ENCODE peak calls at places on chromosome X, in nine cellular contexts. One of them, this sample, is unnamed.

GRCh38 chrX:38347136-38347535 is 5.3 kb upstream of the OTC start:
- DNase-seq in stimulated activated CD8-positive, alpha-beta memory T cell treated with anti-CD3 and anti-CD28 coated beads, Interleukin-15, amount 100 ng/mL, for 4 hours: no peak
- DNase-seq in HEK293T: no peak
- DNase-seq in activated CD4-positive, CD25-positive, alpha-beta regulatory T cell: no peak
- DNase-seq in epithelial cell of prostate: peak; percentile 29
- DNase-seq in amniotic stem cell: no peak
- DNase-seq in neuronal stem cell: no peak
- DNase-seq in sigmoid colon: no peak
- DNase-seq in T1000: no peak
- DNase-seq in this sample: no peak

GRCh38 chrX:41313419-41313818 is 20.5 kb upstream of the DDX3X start:
- DNase-seq in stimulated activated CD8-positive, alpha-beta memory T cell treated with anti-CD3 and anti-CD28 coated beads, Interleukin-15, amount 100 ng/mL, for 4 hours: no peak
- DNase-seq in HEK293T: no peak
- DNase-seq in activated CD4-positive, CD25-positive, alpha-beta regulatory T cell: no peak
- DNase-seq in epithelial cell of prostate: no peak
- DNase-seq in amniotic stem cell: peak; percentile 43
- DNase-seq in neuronal stem cell: no peak
- DNase-seq in sigmoid colon: no peak
- DNase-seq in T1000: no peak
- DNase-seq in this sample: no peak

GRCh38 chrX:134338527-134338926 is 101.5 kb downstream of the CCDC160 start:
- DNase-seq in stimulated activated CD8-positive, alpha-beta memory T cell treated with anti-CD3 and anti-CD28 coated beads, Interleukin-15, amount 100 ng/mL, for 4 hours: peak; percentile 1
- DNase-seq in HEK293T: no peak
- DNase-seq in activated CD4-positive, CD25-positive, alpha-beta regulatory T cell: no peak
- DNase-seq in epithelial cell of prostate: no peak
- DNase-seq in amniotic stem cell: no peak
- DNase-seq in neuronal stem cell: no peak
- DNase-seq in sigmoid colon: no peak
- DNase-seq in T1000: no peak
- DNase-seq in this sample: no peak

GRCh38 chrX:134734343-134735001 is 76.2 kb upstream of the PLAC1 start:
- DNase-seq in stimulated activated CD8-positive, alpha-beta memory T cell treated with anti-CD3 and anti-CD28 coated beads, Interleukin-15, amount 100 ng/mL, for 4 hours: no peak
- DNase-seq in HEK293T: no peak
- DNase-seq in activated CD4-positive, CD25-positive, alpha-beta regulatory T cell: no peak
- DNase-seq in epithelial cell of prostate: no peak
- DNase-seq in amniotic stem cell: no peak
- DNase-seq in neuronal stem cell: no peak
- DNase-seq in sigmoid colon: no peak
- DNase-seq in T1000: no peak
- DNase-seq in this sample: no peak

GRCh38 chrX:101025126-101025525 is 26.8 kb downstream of the TRMT2B start:
- DNase-seq in stimulated activated CD8-positive, alpha-beta memory T cell treated with anti-CD3 and anti-CD28 coated beads, Interleukin-15, amount 100 ng/mL, for 4 hours: no peak
- DNase-seq in HEK293T: no peak
- DNase-seq in activated CD4-positive, CD25-positive, alpha-beta regulatory T cell: no peak
- DNase-seq in epithelial cell of prostate: no peak
- DNase-seq in amniotic stem cell: no peak
- DNase-seq in neuronal stem cell: no peak
- DNase-seq in sigmoid colon: no peak
- DNase-seq in T1000: no peak
- DNase-seq in this sample: no peak

GRCh38 chrX:13048265-13048664 is 3.8 kb upstream of the FAM9C start:
- DNase-seq in stimulated activated CD8-positive, alpha-beta memory T cell treated with anti-CD3 and anti-CD28 coated beads, Interleukin-15, amount 100 ng/mL, for 4 hours: no peak
- DNase-seq in HEK293T: no peak
- DNase-seq in activated CD4-positive, CD25-positive, alpha-beta regulatory T cell: no peak
- DNase-seq in epithelial cell of prostate: no peak
- DNase-seq in amniotic stem cell: no peak
- DNase-seq in neuronal stem cell: no peak
- DNase-seq in sigmoid colon: no peak
- DNase-seq in T1000: no peak
- DNase-seq in this sample: no peak

GRCh38 chrX:63350551-63350950 is 581 bp downstream of the SPIN4 start:
- DNase-seq in stimulated activated CD8-positive, alpha-beta memory T cell treated with anti-CD3 and anti-CD28 coated beads, Interleukin-15, amount 100 ng/mL, for 4 hours: no peak
- DNase-seq in HEK293T: peak; percentile 19
- DNase-seq in activated CD4-positive, CD25-positive, alpha-beta regulatory T cell: no peak
- DNase-seq in epithelial cell of prostate: no peak
- DNase-seq in amniotic stem cell: no peak
- DNase-seq in neuronal stem cell: no peak
- DNase-seq in sigmoid colon: no peak
- DNase-seq in T1000: no peak
- DNase-seq in this sample: no peak

GRCh38 chrX:102958794-102959193 is 21.7 kb downstream of the RAB40AL start:
- DNase-seq in stimulated activated CD8-positive, alpha-beta memory T cell treated with anti-CD3 and anti-CD28 coated beads, Interleukin-15, amount 100 ng/mL, for 4 hours: no peak
- DNase-seq in HEK293T: no peak
- DNase-seq in activated CD4-positive, CD25-positive, alpha-beta regulatory T cell: no peak
- DNase-seq in epithelial cell of prostate: no peak
- DNase-seq in amniotic stem cell: no peak
- DNase-seq in neuronal stem cell: no peak
- DNase-seq in sigmoid colon: no peak
- DNase-seq in T1000: no peak
- DNase-seq in this sample: no peak

GRCh38 chrX:75873993-75874392 is 88.9 kb upstream of the MAGEE2 start:
- DNase-seq in stimulated activated CD8-positive, alpha-beta memory T cell treated with anti-CD3 and anti-CD28 coated beads, Interleukin-15, amount 100 ng/mL, for 4 hours: no peak
- DNase-seq in HEK293T: no peak
- DNase-seq in activated CD4-positive, CD25-positive, alpha-beta regulatory T cell: no peak
- DNase-seq in epithelial cell of prostate: no peak
- DNase-seq in amniotic stem cell: no peak
- DNase-seq in neuronal stem cell: no peak
- DNase-seq in sigmoid colon: no peak
- DNase-seq in T1000: no peak
- DNase-seq in this sample: no peak

GRCh38 chrX:82961129-82961528 is 547.0 kb upstream of the POU3F4 start:
- DNase-seq in stimulated activated CD8-positive, alpha-beta memory T cell treated with anti-CD3 and anti-CD28 coated beads, Interleukin-15, amount 100 ng/mL, for 4 hours: no peak
- DNase-seq in HEK293T: no peak
- DNase-seq in activated CD4-positive, CD25-positive, alpha-beta regulatory T cell: no peak
- DNase-seq in epithelial cell of prostate: no peak
- DNase-seq in amniotic stem cell: no peak
- DNase-seq in neuronal stem cell: no peak
- DNase-seq in sigmoid colon: no peak
- DNase-seq in T1000: no peak
- DNase-seq in this sample: no peak

GRCh38 chrX:9906919-9907318 is 60.2 kb upstream of the CLDN34 start:
- DNase-seq in stimulated activated CD8-positive, alpha-beta memory T cell treated with anti-CD3 and anti-CD28 coated beads, Interleukin-15, amount 100 ng/mL, for 4 hours: no peak
- DNase-seq in HEK293T: no peak
- DNase-seq in activated CD4-positive, CD25-positive, alpha-beta regulatory T cell: no peak
- DNase-seq in epithelial cell of prostate: peak; percentile 57
- DNase-seq in amniotic stem cell: no peak
- DNase-seq in neuronal stem cell: no peak
- DNase-seq in sigmoid colon: no peak
- DNase-seq in T1000: no peak
- DNase-seq in this sample: no peak

GRCh38 chrX:41148553-41148952 is 63.3 kb downstream of the USP9X start:
- DNase-seq in stimulated activated CD8-positive, alpha-beta memory T cell treated with anti-CD3 and anti-CD28 coated beads, Interleukin-15, amount 100 ng/mL, for 4 hours: no peak
- DNase-seq in HEK293T: no peak
- DNase-seq in activated CD4-positive, CD25-positive, alpha-beta regulatory T cell: no peak
- DNase-seq in epithelial cell of prostate: no peak
- DNase-seq in amniotic stem cell: peak; percentile 9
- DNase-seq in neuronal stem cell: no peak
- DNase-seq in sigmoid colon: no peak
- DNase-seq in T1000: no peak
- DNase-seq in this sample: no peak

GRCh38 chrX:104469771-104470170 is 96.2 kb upstream of the IL1RAPL2 start:
- DNase-seq in stimulated activated CD8-positive, alpha-beta memory T cell treated with anti-CD3 and anti-CD28 coated beads, Interleukin-15, amount 100 ng/mL, for 4 hours: no peak
- DNase-seq in HEK293T: no peak
- DNase-seq in activated CD4-positive, CD25-positive, alpha-beta regulatory T cell: no peak
- DNase-seq in epithelial cell of prostate: no peak
- DNase-seq in amniotic stem cell: no peak
- DNase-seq in neuronal stem cell: no peak
- DNase-seq in sigmoid colon: no peak
- DNase-seq in T1000: no peak
- DNase-seq in this sample: no peak

GRCh38 chrX:104254442-104255115 is at the start of gene ESX1:
- DNase-seq in stimulated activated CD8-positive, alpha-beta memory T cell treated with anti-CD3 and anti-CD28 coated beads, Interleukin-15, amount 100 ng/mL, for 4 hours: no peak
- DNase-seq in HEK293T: no peak
- DNase-seq in activated CD4-positive, CD25-positive, alpha-beta regulatory T cell: no peak
- DNase-seq in epithelial cell of prostate: no peak
- DNase-seq in amniotic stem cell: no peak
- DNase-seq in neuronal stem cell: no peak
- DNase-seq in sigmoid colon: no peak
- DNase-seq in T1000: no peak
- DNase-seq in this sample: no peak

GRCh38 chrX:69614896-69615295 is 1.0 kb upstream of the EDA start:
- DNase-seq in stimulated activated CD8-positive, alpha-beta memory T cell treated with anti-CD3 and anti-CD28 coated beads, Interleukin-15, amount 100 ng/mL, for 4 hours: no peak
- DNase-seq in HEK293T: no peak
- DNase-seq in activated CD4-positive, CD25-positive, alpha-beta regulatory T cell: no peak
- DNase-seq in epithelial cell of prostate: no peak
- DNase-seq in amniotic stem cell: no peak
- DNase-seq in neuronal stem cell: no peak
- DNase-seq in sigmoid colon: no peak
- DNase-seq in T1000: no peak
- DNase-seq in this sample: no peak

GRCh38 chrX:1531106-1531890 is 5.7 kb downstream of the P2RY8 start:
- DNase-seq in stimulated activated CD8-positive, alpha-beta memory T cell treated with anti-CD3 and anti-CD28 coated beads, Interleukin-15, amount 100 ng/mL, for 4 hours: no peak
- DNase-seq in HEK293T: no peak
- DNase-seq in activated CD4-positive, CD25-positive, alpha-beta regulatory T cell: no peak
- DNase-seq in epithelial cell of prostate: no peak
- DNase-seq in amniotic stem cell: no peak
- DNase-seq in neuronal stem cell: no peak
- DNase-seq in sigmoid colon: peak; percentile 24
- DNase-seq in T1000: no peak
- DNase-seq in this sample: no peak

GRCh38 chrX:33336783-33337182 is 125.4 kb upstream of the DMD start:
- DNase-seq in stimulated activated CD8-positive, alpha-beta memory T cell treated with anti-CD3 and anti-CD28 coated beads, Interleukin-15, amount 100 ng/mL, for 4 hours: no peak
- DNase-seq in HEK293T: peak; percentile 21
- DNase-seq in activated CD4-positive, CD25-positive, alpha-beta regulatory T cell: no peak
- DNase-seq in epithelial cell of prostate: no peak
- DNase-seq in amniotic stem cell: no peak
- DNase-seq in neuronal stem cell: no peak
- DNase-seq in sigmoid colon: no peak
- DNase-seq in T1000: no peak
- DNase-seq in this sample: no peak

GRCh38 chrX:19846995-19847790 is 40.2 kb downstream of the SH3KBP1 start:
- DNase-seq in stimulated activated CD8-positive, alpha-beta memory T cell treated with anti-CD3 and anti-CD28 coated beads, Interleukin-15, amount 100 ng/mL, for 4 hours: no peak
- DNase-seq in HEK293T: no peak
- DNase-seq in activated CD4-positive, CD25-positive, alpha-beta regulatory T cell: no peak
- DNase-seq in epithelial cell of prostate: no peak
- DNase-seq in amniotic stem cell: peak; percentile 8
- DNase-seq in neuronal stem cell: no peak
- DNase-seq in sigmoid colon: no peak
- DNase-seq in T1000: peak; percentile 24
- DNase-seq in this sample: peak; percentile 47

GRCh38 chrX:28581522-28581921 is 5.7 kb upstream of the IL1RAPL1 start:
- DNase-seq in stimulated activated CD8-positive, alpha-beta memory T cell treated with anti-CD3 and anti-CD28 coated beads, Interleukin-15, amount 100 ng/mL, for 4 hours: no peak
- DNase-seq in HEK293T: no peak
- DNase-seq in activated CD4-positive, CD25-positive, alpha-beta regulatory T cell: no peak
- DNase-seq in epithelial cell of prostate: no peak
- DNase-seq in amniotic stem cell: no peak
- DNase-seq in neuronal stem cell: no peak
- DNase-seq in sigmoid colon: no peak
- DNase-seq in T1000: no peak
- DNase-seq in this sample: no peak

GRCh38 chrX:129622757-129623301 is 31.9 kb downstream of the APLN start:
- DNase-seq in stimulated activated CD8-positive, alpha-beta memory T cell treated with anti-CD3 and anti-CD28 coated beads, Interleukin-15, amount 100 ng/mL, for 4 hours: no peak
- DNase-seq in HEK293T: no peak
- DNase-seq in activated CD4-positive, CD25-positive, alpha-beta regulatory T cell: no peak
- DNase-seq in epithelial cell of prostate: no peak
- DNase-seq in amniotic stem cell: no peak
- DNase-seq in neuronal stem cell: peak; percentile 43
- DNase-seq in sigmoid colon: peak; percentile 14
- DNase-seq in T1000: peak; percentile 3
- DNase-seq in this sample: no peak

GRCh38 chrX:118528089-118528753 is 32.6 kb downstream of the DOCK11 start:
- DNase-seq in stimulated activated CD8-positive, alpha-beta memory T cell treated with anti-CD3 and anti-CD28 coated beads, Interleukin-15, amount 100 ng/mL, for 4 hours: peak; percentile 30
- DNase-seq in HEK293T: no peak
- DNase-seq in activated CD4-positive, CD25-positive, alpha-beta regulatory T cell: peak; percentile 3
- DNase-seq in epithelial cell of prostate: no peak
- DNase-seq in amniotic stem cell: no peak
- DNase-seq in neuronal stem cell: no peak
- DNase-seq in sigmoid colon: no peak
- DNase-seq in T1000: no peak
- DNase-seq in this sample: no peak

GRCh38 chrX:19646298-19646697 is 131.0 kb upstream of the MAP3K15 start:
- DNase-seq in stimulated activated CD8-positive, alpha-beta memory T cell treated with anti-CD3 and anti-CD28 coated beads, Interleukin-15, amount 100 ng/mL, for 4 hours: no peak
- DNase-seq in HEK293T: no peak
- DNase-seq in activated CD4-positive, CD25-positive, alpha-beta regulatory T cell: no peak
- DNase-seq in epithelial cell of prostate: no peak
- DNase-seq in amniotic stem cell: no peak
- DNase-seq in neuronal stem cell: no peak
- DNase-seq in sigmoid colon: no peak
- DNase-seq in T1000: no peak
- DNase-seq in this sample: no peak

GRCh38 chrX:20712811-20713210 is 446.1 kb upstream of the RPS6KA3 start:
- DNase-seq in stimulated activated CD8-positive, alpha-beta memory T cell treated with anti-CD3 and anti-CD28 coated beads, Interleukin-15, amount 100 ng/mL, for 4 hours: no peak
- DNase-seq in HEK293T: no peak
- DNase-seq in activated CD4-positive, CD25-positive, alpha-beta regulatory T cell: no peak
- DNase-seq in epithelial cell of prostate: no peak
- DNase-seq in amniotic stem cell: no peak
- DNase-seq in neuronal stem cell: no peak
- DNase-seq in sigmoid colon: no peak
- DNase-seq in T1000: no peak
- DNase-seq in this sample: no peak

GRCh38 chrX:107935200-107935599 is 47.0 kb downstream of the TEX13B start:
- DNase-seq in stimulated activated CD8-positive, alpha-beta memory T cell treated with anti-CD3 and anti-CD28 coated beads, Interleukin-15, amount 100 ng/mL, for 4 hours: no peak
- DNase-seq in HEK293T: no peak
- DNase-seq in activated CD4-positive, CD25-positive, alpha-beta regulatory T cell: no peak
- DNase-seq in epithelial cell of prostate: peak; percentile 58
- DNase-seq in amniotic stem cell: no peak
- DNase-seq in neuronal stem cell: no peak
- DNase-seq in sigmoid colon: no peak
- DNase-seq in T1000: no peak
- DNase-seq in this sample: no peak

GRCh38 chrX:51496501-51497291 is at the start of gene NUDT11:
- DNase-seq in stimulated activated CD8-positive, alpha-beta memory T cell treated with anti-CD3 and anti-CD28 coated beads, Interleukin-15, amount 100 ng/mL, for 4 hours: no peak
- DNase-seq in HEK293T: peak; percentile 62
- DNase-seq in activated CD4-positive, CD25-positive, alpha-beta regulatory T cell: no peak
- DNase-seq in epithelial cell of prostate: no peak
- DNase-seq in amniotic stem cell: no peak
- DNase-seq in neuronal stem cell: peak; percentile 65
- DNase-seq in sigmoid colon: peak; percentile 78
- DNase-seq in T1000: peak; percentile 39
- DNase-seq in this sample: peak; percentile 83

GRCh38 chrX:135543924-135544323 is 23.5 kb downstream of the INTS6L start:
- DNase-seq in stimulated activated CD8-positive, alpha-beta memory T cell treated with anti-CD3 and anti-CD28 coated beads, Interleukin-15, amount 100 ng/mL, for 4 hours: no peak
- DNase-seq in HEK293T: no peak
- DNase-seq in activated CD4-positive, CD25-positive, alpha-beta regulatory T cell: no peak
- DNase-seq in epithelial cell of prostate: no peak
- DNase-seq in amniotic stem cell: no peak
- DNase-seq in neuronal stem cell: no peak
- DNase-seq in sigmoid colon: no peak
- DNase-seq in T1000: no peak
- DNase-seq in this sample: no peak

GRCh38 chrX:154695913-154696312 is 42.5 kb upstream of the CTAG2 start:
- DNase-seq in stimulated activated CD8-positive, alpha-beta memory T cell treated with anti-CD3 and anti-CD28 coated beads, Interleukin-15, amount 100 ng/mL, for 4 hours: no peak
- DNase-seq in HEK293T: no peak
- DNase-seq in activated CD4-positive, CD25-positive, alpha-beta regulatory T cell: no peak
- DNase-seq in epithelial cell of prostate: no peak
- DNase-seq in amniotic stem cell: no peak
- DNase-seq in neuronal stem cell: no peak
- DNase-seq in sigmoid colon: no peak
- DNase-seq in T1000: no peak
- DNase-seq in this sample: no peak

GRCh38 chrX:48515842-48516241 is 5.8 kb upstream of the EBP start:
- DNase-seq in stimulated activated CD8-positive, alpha-beta memory T cell treated with anti-CD3 and anti-CD28 coated beads, Interleukin-15, amount 100 ng/mL, for 4 hours: no peak
- DNase-seq in HEK293T: no peak
- DNase-seq in activated CD4-positive, CD25-positive, alpha-beta regulatory T cell: no peak
- DNase-seq in epithelial cell of prostate: no peak
- DNase-seq in amniotic stem cell: no peak
- DNase-seq in neuronal stem cell: no peak
- DNase-seq in sigmoid colon: no peak
- DNase-seq in T1000: no peak
- DNase-seq in this sample: no peak

GRCh38 chrX:89053223-89053622 is 306.2 kb downstream of the CPXCR1 start:
- DNase-seq in stimulated activated CD8-positive, alpha-beta memory T cell treated with anti-CD3 and anti-CD28 coated beads, Interleukin-15, amount 100 ng/mL, for 4 hours: no peak
- DNase-seq in HEK293T: no peak
- DNase-seq in activated CD4-positive, CD25-positive, alpha-beta regulatory T cell: no peak
- DNase-seq in epithelial cell of prostate: no peak
- DNase-seq in amniotic stem cell: no peak
- DNase-seq in neuronal stem cell: no peak
- DNase-seq in sigmoid colon: no peak
- DNase-seq in T1000: no peak
- DNase-seq in this sample: no peak

GRCh38 chrX:101257448-101258259 is 33.5 kb downstream of the TAF7L start:
- DNase-seq in stimulated activated CD8-positive, alpha-beta memory T cell treated with anti-CD3 and anti-CD28 coated beads, Interleukin-15, amount 100 ng/mL, for 4 hours: no peak
- DNase-seq in HEK293T: no peak
- DNase-seq in activated CD4-positive, CD25-positive, alpha-beta regulatory T cell: no peak
- DNase-seq in epithelial cell of prostate: no peak
- DNase-seq in amniotic stem cell: no peak
- DNase-seq in neuronal stem cell: no peak
- DNase-seq in sigmoid colon: no peak
- DNase-seq in T1000: no peak
- DNase-seq in this sample: no peak

GRCh38 chrX:119604778-119605177 is 1.4 kb downstream of the NKRF start:
- DNase-seq in stimulated activated CD8-positive, alpha-beta memory T cell treated with anti-CD3 and anti-CD28 coated beads, Interleukin-15, amount 100 ng/mL, for 4 hours: no peak
- DNase-seq in HEK293T: no peak
- DNase-seq in activated CD4-positive, CD25-positive, alpha-beta regulatory T cell: no peak
- DNase-seq in epithelial cell of prostate: no peak
- DNase-seq in amniotic stem cell: no peak
- DNase-seq in neuronal stem cell: no peak
- DNase-seq in sigmoid colon: no peak
- DNase-seq in T1000: no peak
- DNase-seq in this sample: no peak

This sample was measured in left lung.